ENCODE peak calls at places on chromosome 22, in nine cellular contexts. S, O, D, M, R, H, K, E and B are unnamed samples.

GRCh38 chr22:41330169-41330568 is 28.8 kb downstream of the ZC3H7B start:
- DNase-seq in R (no peak), S (no peak), O (no peak), M (no peak), K (no peak), D (no peak), E (no peak), H (no peak), B (no peak)

GRCh38 chr22:25970348-25970995 is 198.8 kb upstream of the SEZ6L start:
- DNase-seq in E (no peak), R (no peak), M (peak), S (no peak), K (peak), H (no peak), O (no peak), D (no peak), B (no peak)

GRCh38 chr22:30290679-30291333 is 1.5 kb upstream of the CASTOR1 start:
- DNase-seq in O (peak), M (peak), R (peak), K (peak), E (no peak), D (peak), H (peak), S (no peak), B (peak)

GRCh38 chr22:47294222-47294532 is 531.7 kb downstream of the TBC1D22A start:
- DNase-seq in S (no peak), H (no peak), K (no peak), O (no peak), D (peak), E (no peak), R (peak), M (no peak), B (no peak)

GRCh38 chr22:36077261-36077660 is 48.6 kb upstream of the RBFOX2 start:
- DNase-seq in E (no peak), K (no peak), R (no peak), M (no peak), S (no peak), D (no peak), H (no peak), O (no peak), B (no peak)

GRCh38 chr22:43867839-43868652 is 5.7 kb upstream of the SULT4A1 start:
- DNase-seq in M (peak), D (peak), K (peak), R (peak), H (peak), S (peak), O (peak), E (peak), B (peak)

GRCh38 chr22:49088801-49089791 is 738.6 kb downstream of the BRD1 start:
- DNase-seq in D (no peak), R (no peak), K (no peak), O (no peak), M (no peak), H (no peak), S (no peak), E (no peak), B (no peak)

GRCh38 chr22:26314171-26314570 is 114.9 kb upstream of the ASPHD2 start:
- DNase-seq in D (no peak), E (no peak), K (no peak), R (no peak), S (no peak), M (no peak), O (no peak), H (no peak), B (no peak)

GRCh38 chr22:22167791-22168189 is 76.8 kb upstream of the VPREB1 start:
- DNase-seq in D (no peak), H (no peak), O (no peak), S (no peak), E (no peak), K (no peak), R (no peak), M (no peak), B (no peak)

GRCh38 chr22:24681236-24681635 is 78.2 kb downstream of the GGT1 start:
- DNase-seq in D (no peak), O (no peak), M (no peak), S (peak), E (no peak), K (no peak), H (no peak), R (peak), B (no peak)

GRCh38 chr22:50673231-50674126 is 856 bp downstream of the SHANK3 start:
- DNase-seq in S (no peak), R (no peak), O (peak), M (no peak), H (peak), E (no peak), D (no peak), K (no peak), B (no peak)

GRCh38 chr22:39144101-39144815 is 8.2 kb downstream of the CBX7 start:
- DNase-seq in R (peak), E (no peak), O (no peak), H (peak), K (no peak), S (no peak), M (peak), D (peak), B (no peak)

GRCh38 chr22:36325163-36326031 is 62.4 kb downstream of the MYH9 start:
- DNase-seq in O (no peak), R (peak), E (no peak), M (no peak), D (peak), S (peak), H (no peak), K (no peak), B (no peak)

GRCh38 chr22:19853879-19854777 is 546 bp downstream of the GNB1L start:
- DNase-seq in E (no peak), S (no peak), O (no peak), R (peak), M (peak), D (no peak), H (no peak), K (no peak), B (no peak)

GRCh38 chr22:50083462-50084081 is 1.7 kb downstream of the MLC1 start:
- DNase-seq in S (no peak), H (no peak), E (no peak), K (no peak), D (no peak), R (no peak), O (no peak), M (peak), B (no peak)

GRCh38 chr22:38239101-38239761 is 33.6 kb downstream of the TMEM184B start:
- DNase-seq in R (peak), D (peak), S (peak), H (no peak), K (no peak), O (no peak), M (no peak), E (no peak), B (no peak)

GRCh38 chr22:32396746-32397145 is 15.3 kb downstream of the RTCB start:
- DNase-seq in H (no peak), K (no peak), O (no peak), S (no peak), E (no peak), R (no peak), D (peak), M (no peak), B (no peak)

GRCh38 chr22:44775862-44776261 is 23.5 kb downstream of the ARHGAP8 start:
- DNase-seq in M (no peak), S (no peak), K (no peak), H (no peak), O (no peak), D (no peak), R (no peak), E (no peak), B (no peak)

GRCh38 chr22:44693145-44693544 is 8.9 kb upstream of the PRR5 start:
- DNase-seq in H (no peak), O (no peak), S (no peak), R (no peak), E (no peak), M (no peak), K (no peak), D (no peak), B (no peak)

GRCh38 chr22:19981171-19981960 is 35.3 kb downstream of the ARVCF start:
- DNase-seq in D (no peak), K (no peak), M (no peak), S (no peak), O (no peak), R (no peak), H (no peak), E (no peak), B (no peak)

GRCh38 chr22:30205281-30206115 is 41.1 kb downstream of the LIF start:
- DNase-seq in O (no peak), R (peak), E (no peak), M (peak), H (no peak), K (peak), S (peak), D (peak), B (no peak)